ENCODE peak calls at places on chromosomes 2 and 18, in five cellular contexts. B is stomach, J is PC-3, S is lower lobe of right lung, Z is colonic mucosa. I is an unnamed sample.

GRCh38 chr2:46554381-46554780 is 75.0 kb downstream of the TMEM247 start:
- DNase-seq in B (no peak), J (no peak), S (no peak), Z (no peak), I (peak; percentile 90)

GRCh38 chr2:200756618-200757321 is 54.9 kb upstream of the BZW1 start:
- DNase-seq in B (no peak), J (peak; percentile 93), S (no peak), Z (peak; percentile 48), I (no peak)

GRCh38 chr2:203861607-203862006 is 6.0 kb upstream of the CTLA4 start:
- DNase-seq in B (no peak), J (no peak), S (no peak), Z (no peak), I (no peak)

GRCh38 chr18:75360941-75361340 is 66.6 kb downstream of the SMIM21 start:
- DNase-seq in B (no peak), J (no peak), S (no peak), Z (no peak), I (no peak)

GRCh38 chr2:219707496-219708285 is 80.3 kb downstream of the SLC4A3 start:
- DNase-seq in B (no peak), J (peak; percentile 31), S (no peak), Z (no peak), I (no peak)

GRCh38 chr2:226649871-226650660 is 149.6 kb downstream of the IRS1 start:
- DNase-seq in B (peak; percentile 79), J (peak; percentile 98), S (peak; percentile 71), Z (peak; percentile 86), I (peak; percentile 82)

GRCh38 chr2:64063924-64064331 is 44.7 kb upstream of the VPS54 start:
- DNase-seq in B (no peak), J (no peak), S (no peak), Z (peak; percentile 52), I (no peak)

GRCh38 chr2:181823405-181823804 is 68.1 kb upstream of the ITPRID2 start:
- DNase-seq in B (no peak), J (no peak), S (no peak), Z (no peak), I (no peak)

GRCh38 chr2:153601812-153602211 is 123.2 kb upstream of the RPRM start:
- DNase-seq in B (no peak), J (peak; percentile 45), S (no peak), Z (no peak), I (no peak)

GRCh38 chr2:148745151-148745851 is 100.8 kb downstream of the EPC2 start:
- DNase-seq in B (no peak), J (peak; percentile 20), S (no peak), Z (no peak), I (no peak)

GRCh38 chr18:3468833-3469232 is 18.9 kb downstream of the TGIF1 start:
- DNase-seq in B (no peak), J (no peak), S (no peak), Z (no peak), I (no peak)

GRCh38 chr2:7857904-7858303 is 824.0 kb upstream of the ID2 start:
- DNase-seq in B (no peak), J (peak; percentile 22), S (no peak), Z (no peak), I (no peak)

GRCh38 chr2:219059725-219060682 is 717 bp downstream of the IHH start:
- DNase-seq in B (peak; percentile 51), J (no peak), S (no peak), Z (no peak), I (no peak)

GRCh38 chr2:55099878-55100820 is 49.9 kb upstream of the RTN4 start:
- DNase-seq in B (no peak), J (peak; percentile 53), S (no peak), Z (no peak), I (no peak)

GRCh38 chr2:9165625-9166024 is 41.0 kb upstream of the ASAP2 start:
- DNase-seq in B (no peak), J (peak; percentile 73), S (no peak), Z (no peak), I (peak; percentile 80)

GRCh38 chr2:220224711-220225519 is 597.5 kb downstream of the SLC4A3 start:
- DNase-seq in B (no peak), J (peak; percentile 97), S (no peak), Z (no peak), I (no peak)

GRCh38 chr2:108932736-108933135 is 56.3 kb downstream of the EDAR start:
- DNase-seq in B (no peak), J (no peak), S (no peak), Z (no peak), I (no peak)

DNA sequence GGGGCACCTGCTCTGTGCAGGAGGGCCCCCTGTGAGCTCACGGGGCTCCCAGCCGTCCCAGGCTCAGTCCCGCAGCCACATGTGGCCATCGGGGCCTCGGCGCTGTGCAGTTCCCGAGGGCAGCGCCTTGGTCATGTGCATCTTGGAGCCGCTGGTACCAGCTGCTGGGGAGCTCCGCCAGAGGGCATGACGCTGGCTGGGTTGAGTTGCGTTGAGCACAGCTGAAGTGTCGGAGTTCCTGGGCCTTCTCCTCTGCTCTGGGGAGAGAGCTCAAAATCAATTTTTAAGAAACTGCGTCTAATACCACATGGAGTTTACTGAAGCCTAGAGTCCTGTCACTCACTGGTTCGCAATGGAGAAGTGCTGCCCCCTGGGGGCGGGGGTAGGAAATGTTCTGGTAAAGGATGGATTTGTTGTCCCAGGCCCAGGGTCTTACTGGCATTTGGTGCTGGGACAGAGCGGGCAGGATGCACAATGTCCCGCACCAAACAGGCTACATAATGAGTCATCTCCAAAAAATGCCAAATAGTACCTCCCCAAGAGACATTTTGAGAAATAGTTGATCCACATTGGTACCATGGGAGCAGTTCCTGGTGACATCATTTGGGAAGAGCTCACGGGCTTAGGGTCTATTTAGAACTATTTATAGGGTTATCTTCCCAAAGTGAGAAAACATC is 48.8 kb downstream of the GREB1 start:
- DNase-seq in B (peak; percentile 70), J (peak; percentile 77), S (no peak), Z (peak; percentile 67), I (no peak)
- H3K27me3 ChIP-seq in B (no peaks in the 10 kb centered on the region), J (no peaks in the 10 kb centered on the region), S (no peaks in the 10 kb centered on the region), Z (no peaks in the 10 kb centered on the region), I (no peaks in the 10 kb centered on the region)

GRCh38 chr2:127546797-127547196 is 11.3 kb downstream of the MYO7B start:
- DNase-seq in B (no peak), J (no peak), S (no peak), Z (no peak), I (no peak)

GRCh38 chr2:127545189-127545588 is 9.7 kb downstream of the MYO7B start:
- DNase-seq in B (no peak), J (no peak), S (no peak), Z (no peak), I (no peak)

GRCh38 chr2:127537644-127538043 is 2.2 kb downstream of the MYO7B start:
- DNase-seq in B (no peak), J (no peak), S (no peak), Z (no peak), I (no peak)

GRCh38 chr2:127545796-127546195 is 10.3 kb downstream of the MYO7B start:
- DNase-seq in B (no peak), J (no peak), S (no peak), Z (no peak), I (no peak)

GRCh38 chr2:127541849-127542630 is 6.6 kb downstream of the MYO7B start:
- DNase-seq in B (no peak), J (no peak), S (no peak), Z (no peak), I (no peak)
- TF ChIP-seq CTCF in B (no peak), J (no peak), S (no peak), Z (no peak), I (no peak)

GRCh38 chr2:157784823-157785175 is 91.3 kb downstream of the ACVR1 start:
- DNase-seq in B (no peak), J (peak; percentile 4), S (no peak), Z (no peak), I (no peak)

GRCh38 chr2:157783180-157783579 is 93.0 kb downstream of the ACVR1 start:
- DNase-seq in B (no peak), J (no peak), S (no peak), Z (no peak), I (no peak)

GRCh38 chr2:157785866-157786662 is 90.1 kb downstream of the ACVR1 start:
- DNase-seq in B (no peak), J (peak; percentile 25), S (no peak), Z (no peak), I (no peak)

GRCh38 chr2:157785200-157785599 is 90.9 kb downstream of the ACVR1 start:
- DNase-seq in B (no peak), J (peak; percentile 31), S (no peak), Z (peak; percentile 30), I (no peak)

DNA sequence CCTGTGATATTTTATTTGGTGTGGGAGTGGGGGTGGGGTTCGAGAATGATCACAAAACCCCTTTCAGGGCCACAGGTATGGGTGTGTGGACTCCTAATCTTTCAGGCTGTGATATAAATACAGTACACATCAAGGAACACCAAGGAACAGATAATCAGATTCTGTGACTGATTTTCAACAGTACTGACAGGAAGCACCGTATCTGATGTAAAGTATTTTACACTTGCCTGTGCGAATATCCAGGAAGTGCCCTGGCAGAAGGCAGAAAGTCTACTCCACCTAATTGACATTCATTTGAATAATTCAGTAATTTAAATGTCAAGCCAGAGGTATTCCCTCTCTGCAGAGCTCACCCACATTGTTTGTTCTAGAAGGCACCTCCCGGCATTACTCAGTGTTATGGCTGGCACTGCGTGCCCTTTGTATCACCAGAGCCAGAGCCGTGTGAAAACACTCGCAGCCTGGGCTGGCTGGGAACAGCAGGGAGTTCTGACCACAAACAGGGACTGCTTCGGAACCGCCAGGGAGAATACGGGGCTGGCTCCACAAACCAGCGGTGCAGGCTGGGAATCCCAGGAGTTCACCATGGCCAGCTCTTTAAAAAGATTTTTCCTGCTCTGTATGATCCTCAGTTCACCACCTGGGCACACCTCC is 91.8 kb downstream of the ACVR1 start:
- DNase-seq in B (peak; percentile 80), J (peak; percentile 85), S (peak; percentile 57), Z (peak; percentile 80), I (peak; percentile 63)
- H3K27ac ChIP-seq in B (peak overlapping the region; percentile 67), J (peak overlapping the region; percentile 77), S (peak overlapping the region; percentile 12), Z (peak overlapping the region; percentile 85), I (peak overlapping the region; percentile 77)

GRCh38 chr2:237501892-237502513 is 15.0 kb downstream of the MLPH start:
- DNase-seq in B (no peak), J (peak; percentile 13), S (no peak), Z (no peak), I (no peak)

GRCh38 chr2:237497009-237497819 is 10.2 kb downstream of the MLPH start:
- DNase-seq in B (peak; percentile 54), J (no peak), S (no peak), Z (no peak), I (no peak)

GRCh38 chr2:237498341-237498740 is 11.3 kb downstream of the MLPH start:
- DNase-seq in B (no peak), J (no peak), S (no peak), Z (no peak), I (no peak)

GRCh38 chr2:237497820-237498128 is 10.7 kb downstream of the MLPH start:
- DNase-seq in B (no peak), J (no peak), S (peak; percentile 90), Z (no peak), I (no peak)

DNA sequence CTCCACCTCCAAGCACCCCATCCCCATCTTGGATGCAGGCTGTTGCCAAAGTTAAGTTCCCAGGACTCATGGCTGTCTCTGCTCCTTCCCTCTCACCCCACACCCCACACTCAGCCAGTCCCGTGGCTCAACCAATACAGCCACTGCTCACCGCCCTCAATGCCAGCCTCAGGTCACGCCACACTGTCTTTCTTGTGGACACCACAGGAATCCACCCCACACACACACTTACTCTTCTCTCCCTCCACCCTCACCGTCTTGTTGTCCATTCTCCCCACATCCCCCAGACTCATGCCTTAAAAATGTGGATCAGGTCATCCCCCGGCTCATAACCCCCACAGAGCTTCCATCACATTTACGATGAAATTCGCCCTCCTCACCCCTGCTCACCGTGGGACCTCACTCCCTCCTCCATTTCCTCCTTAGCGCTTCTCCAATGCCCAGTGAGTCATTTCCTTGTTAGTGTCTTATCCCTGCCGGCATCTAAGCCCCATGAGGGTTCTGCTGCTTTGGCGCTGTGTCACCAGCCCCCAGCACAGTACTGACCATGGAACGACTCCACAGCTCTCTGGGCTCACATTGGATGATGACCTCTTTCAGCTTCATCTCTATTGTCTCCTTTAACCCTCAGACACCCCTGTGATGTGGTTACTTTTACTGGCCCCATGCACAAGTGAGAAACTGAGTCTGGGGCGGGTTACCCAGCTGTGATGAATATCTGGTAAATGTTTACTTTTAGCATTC is 13.8 kb downstream of the MLPH start:
- DNase-seq in B (no peak), J (peak; percentile 98), S (no peak), Z (no peak), I (no peak)
- H3K27me3 ChIP-seq in B (no peaks in the 10 kb centered on the region), J (no peaks in the 10 kb centered on the region), S (no peaks in the 10 kb centered on the region), Z (no peaks in the 10 kb centered on the region), I (no peaks in the 10 kb centered on the region)

I was measured in right atrium auricular region.